ENCODE peak calls at places on chromosomes 7 and 10, in four cellular contexts. K is ovary, I is colonic mucosa, P is Calu3. U is an unnamed sample.
A peak's percentile ranks its signal among the peaks of the same experiment; 100 is the strongest.

GRCh38 chr7:26284995-26285632 is 6.5 kb upstream of the SNX10 start:
- DNase-seq in K (no peak), P (peak; percentile 18), I (no peak), U (no peak)

GRCh38 chr7:107993879-107994278 is 9.1 kb downstream of the LAMB1 start:
- DNase-seq in P (no peak), I (peak; percentile 80), K (no peak), U (no peak)

GRCh38 chr10:72719941-72720592 is 28.1 kb downstream of the MCU start:
- DNase-seq in P (no peak), I (no peak), K (no peak), U (no peak)

GRCh38 chr7:101386558-101387199 is 24.0 kb downstream of the COL26A1 start:
- DNase-seq in P (peak; percentile 21), I (no peak), K (no peak), U (peak; percentile 37)

GRCh38 chr10:44293306-44293778 is 91.6 kb downstream of the CXCL12 start:
- DNase-seq in I (no peak), K (peak; percentile 24), P (no peak), U (no peak)

GRCh38 chr10:63548860-63549259 is 27.7 kb downstream of the REEP3 start:
- DNase-seq in K (no peak), I (no peak), P (no peak), U (no peak)

GRCh38 chr7:5494683-5495561 is 71.3 kb upstream of the TNRC18 start:
- DNase-seq in P (peak; percentile 91), I (peak; percentile 72), K (peak; percentile 69), U (peak; percentile 80)

GRCh38 chr10:649798-650690 is 39.4 kb downstream of the DIP2C start:
- DNase-seq in P (peak; percentile 83), I (peak; percentile 85), K (peak; percentile 59), U (no peak)

GRCh38 chr10:99612167-99612831 is 7.9 kb downstream of the SLC25A28 start:
- DNase-seq in K (no peak), I (peak; percentile 45), P (peak; percentile 38), U (peak; percentile 26)

GRCh38 chr10:21169271-21169670 is 272.2 kb upstream of the NEBL start:
- DNase-seq in I (no peak), P (peak; percentile 22), K (no peak), U (no peak)

GRCh38 chr10:80100861-80101695 is 22.6 kb downstream of the TMEM254 start:
- DNase-seq in K (no peak), P (peak; percentile 50), I (no peak), U (no peak)

DNA sequence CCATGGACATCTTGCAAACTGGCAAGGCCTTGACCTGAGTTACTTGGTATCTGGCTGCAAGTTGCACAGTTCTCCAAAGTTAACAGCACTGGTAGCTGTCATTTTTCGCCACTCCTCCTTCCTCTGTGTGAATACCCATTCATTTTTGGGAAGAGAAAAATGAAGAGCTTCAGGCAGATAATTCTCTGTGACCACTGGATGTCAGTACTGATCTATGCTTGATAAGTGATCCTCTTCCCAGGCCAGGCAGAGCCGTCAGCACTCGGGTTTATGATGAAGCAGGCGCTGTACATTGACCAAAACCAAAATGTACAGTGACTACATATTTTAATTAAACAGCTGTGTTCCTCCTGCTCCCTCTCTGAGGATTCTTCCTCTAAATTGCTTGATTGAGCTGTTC is 55.9 kb upstream of the PDZD8 start:
- DNase-seq in P (no peak), I (no peak), K (no peak), U (no peak)
- TF ChIP-seq CTCF in P (no peak), I (no peak), K (no peak), U (peak; percentile 40)

GRCh38 chr10:128631801-128632241 is 505.6 kb upstream of the MKI67 start:
- DNase-seq in K (no peak), P (no peak), I (no peak), U (no peak)

GRCh38 chr10:128632694-128633093 is 506.5 kb upstream of the MKI67 start:
- DNase-seq in I (no peak), K (no peak), P (no peak), U (no peak)

GRCh38 chr10:128630787-128631252 is 504.6 kb upstream of the MKI67 start:
- DNase-seq in K (no peak), P (no peak), I (no peak), U (no peak)

GRCh38 chr10:128629111-128630096 is 503.2 kb upstream of the MKI67 start:
- DNase-seq in I (no peak), P (peak; percentile 59), K (no peak), U (no peak)

DNA sequence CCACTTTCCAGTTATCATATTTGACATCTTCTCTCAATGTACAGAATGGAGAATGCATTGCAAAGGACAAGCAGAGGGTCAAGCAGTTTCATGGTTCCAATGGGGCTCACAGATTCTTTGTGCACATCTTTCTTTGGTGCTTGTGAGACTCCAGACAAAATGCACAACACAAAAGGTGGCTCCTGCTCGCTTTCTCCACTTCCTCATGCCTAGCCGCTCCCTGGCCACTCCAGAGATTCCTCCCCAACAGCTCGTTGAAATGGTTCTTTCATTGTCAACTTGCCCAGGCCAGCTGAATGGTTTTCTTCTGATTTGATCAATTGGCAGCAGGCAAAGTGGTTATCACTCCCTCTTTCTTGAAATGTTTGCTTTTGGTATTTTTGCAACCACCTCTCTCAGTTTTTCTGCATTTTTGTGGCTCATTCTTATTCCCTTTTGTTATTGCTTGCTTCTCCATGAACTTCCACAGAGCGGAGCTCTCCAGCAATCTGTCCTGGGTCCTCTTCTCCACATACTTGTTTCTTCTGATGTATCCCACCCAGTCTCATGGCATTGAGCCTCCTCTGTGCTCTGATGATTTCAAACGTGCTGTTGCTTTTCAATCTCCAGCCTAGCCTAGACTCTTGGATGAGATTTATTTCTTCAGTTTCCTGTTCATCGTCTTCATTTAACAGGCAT is 507.8 kb upstream of the MKI67 start:
- DNase-seq in K (no peak), I (no peak), P (no peak), U (no peak)
- TF ChIP-seq CTCF in K (no peak), I (peak; percentile 35), P (no peak), U (peak; percentile 30)

DNA sequence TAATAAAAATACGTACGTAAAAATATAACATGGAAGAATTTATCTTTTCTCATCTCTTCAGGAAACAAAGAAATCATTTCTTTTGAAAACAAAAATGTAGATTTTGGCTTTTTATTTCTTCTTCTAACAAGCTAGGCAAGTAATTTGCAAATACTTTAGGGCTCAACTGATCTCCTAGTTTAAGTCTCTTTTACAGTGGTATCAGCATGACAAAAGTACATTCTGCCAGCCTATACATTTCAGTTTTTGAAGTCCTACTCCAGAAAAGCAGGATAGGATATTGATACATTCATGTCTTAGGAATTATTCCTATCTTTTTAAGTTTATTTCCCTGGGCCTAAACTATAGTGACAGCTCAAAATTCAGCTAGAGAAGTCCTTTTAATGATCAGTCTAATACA is 12.0 kb upstream of the FAM53B start:
- DNase-seq in K (no peak), I (no peak), P (no peak), U (no peak)
- TF ChIP-seq CTCF in K (no peak), I (no peak), P (no peak), U (no peak)

DNA sequence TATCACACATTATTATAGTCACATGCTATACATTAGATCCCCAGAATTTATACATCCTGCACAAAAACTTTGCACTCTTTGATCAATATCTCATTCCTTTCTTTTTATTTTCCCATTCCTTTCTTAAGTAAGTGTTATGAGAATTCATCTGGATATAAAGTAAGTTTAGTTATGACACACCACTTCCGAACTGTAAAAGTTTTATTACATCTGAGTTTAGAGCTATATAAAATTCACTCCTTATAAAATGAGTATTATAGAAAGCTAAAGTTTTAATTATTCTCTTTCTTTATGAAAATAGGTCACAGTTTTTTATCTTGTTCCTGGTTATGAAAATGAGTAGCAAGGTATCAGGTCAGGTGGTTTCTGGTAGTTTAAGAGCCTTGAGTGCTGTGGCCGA is 84.7 kb upstream of the PLXDC2 start:
- DNase-seq in K (no peak), I (no peak), P (no peak), U (no peak)
- TF ChIP-seq CTCF in K (no peak), I (no peak), P (no peak), U (no peak)

U was measured in neural crest cell.